ENCODE peak calls at places on chromosome 15, in seven cellular contexts. M, C, Z, Q, B, X and F are unnamed samples.

GRCh38 chr15:36090276-36090946 is 489.0 kb upstream of the CDIN1 start:
- DNase-seq in M (no peak), C (no peak), Z (no peak), Q (no peak), B (no peak), X (no peak), F (no peak)

GRCh38 chr15:89575656-89576416 is 567 bp downstream of the TICRR start:
- DNase-seq in M (peak; percentile 43), C (no peak), Z (no peak), Q (peak; percentile 21), B (peak; percentile 46), X (peak; percentile 59), F (no peak)

GRCh38 chr15:34436956-34437442 is 609 bp downstream of the GOLGA8A start:
- DNase-seq in M (peak; percentile 64), C (peak; percentile 24), Z (peak; percentile 42), Q (peak; percentile 17), B (no peak), X (peak; percentile 60), F (no peak)

GRCh38 chr15:70214941-70215635 is 117.4 kb upstream of the TLE3 start:
- DNase-seq in M (no peak), C (no peak), Z (no peak), Q (no peak), B (no peak), X (no peak), F (no peak)

GRCh38 chr15:89494941-89495637 is 1.3 kb downstream of the RHCG start:
- DNase-seq in M (peak; percentile 26), C (no peak), Z (no peak), Q (peak; percentile 34), B (peak; percentile 62), X (peak; percentile 45), F (no peak)

GRCh38 chr15:89795996-89796395 is 18.7 kb downstream of the ANPEP start:
- DNase-seq in M (no peak), C (no peak), Z (no peak), Q (no peak), B (no peak), X (no peak), F (no peak)

GRCh38 chr15:90086868-90087268 is 15.4 kb downstream of the IDH2 start:
- DNase-seq in M (peak; percentile 69), C (no peak), Z (peak; percentile 20), Q (peak; percentile 67), B (peak; percentile 68), X (peak; percentile 69), F (no peak)

GRCh38 chr15:29429584-29429983 is 160.0 kb upstream of the NSMCE3 start:
- DNase-seq in M (no peak), C (no peak), Z (no peak), Q (no peak), B (no peak), X (no peak), F (no peak)

GRCh38 chr15:88393719-88394519 is 73.3 kb downstream of the MRPL46 start:
- DNase-seq in M (no peak), C (peak; percentile 50), Z (no peak), Q (no peak), B (peak; percentile 47), X (no peak), F (no peak)

GRCh38 chr15:88537591-88538317 is 8.7 kb downstream of the DET1 start:
- DNase-seq in M (peak; percentile 13), C (no peak), Z (no peak), Q (no peak), B (no peak), X (no peak), F (no peak)

GRCh38 chr15:66721501-66721937 is 19.5 kb downstream of the SMAD6 start:
- DNase-seq in M (peak; percentile 70), C (no peak), Z (no peak), Q (no peak), B (no peak), X (no peak), F (no peak)

GRCh38 chr15:77026501-77027110 is 31.7 kb downstream of the PSTPIP1 start:
- DNase-seq in M (no peak), C (no peak), Z (no peak), Q (no peak), B (no peak), X (no peak), F (no peak)

GRCh38 chr15:59746777-59747176 is 57.7 kb upstream of the BNIP2 start:
- DNase-seq in M (no peak), C (no peak), Z (no peak), Q (no peak), B (no peak), X (peak; percentile 4), F (no peak)

DNA sequence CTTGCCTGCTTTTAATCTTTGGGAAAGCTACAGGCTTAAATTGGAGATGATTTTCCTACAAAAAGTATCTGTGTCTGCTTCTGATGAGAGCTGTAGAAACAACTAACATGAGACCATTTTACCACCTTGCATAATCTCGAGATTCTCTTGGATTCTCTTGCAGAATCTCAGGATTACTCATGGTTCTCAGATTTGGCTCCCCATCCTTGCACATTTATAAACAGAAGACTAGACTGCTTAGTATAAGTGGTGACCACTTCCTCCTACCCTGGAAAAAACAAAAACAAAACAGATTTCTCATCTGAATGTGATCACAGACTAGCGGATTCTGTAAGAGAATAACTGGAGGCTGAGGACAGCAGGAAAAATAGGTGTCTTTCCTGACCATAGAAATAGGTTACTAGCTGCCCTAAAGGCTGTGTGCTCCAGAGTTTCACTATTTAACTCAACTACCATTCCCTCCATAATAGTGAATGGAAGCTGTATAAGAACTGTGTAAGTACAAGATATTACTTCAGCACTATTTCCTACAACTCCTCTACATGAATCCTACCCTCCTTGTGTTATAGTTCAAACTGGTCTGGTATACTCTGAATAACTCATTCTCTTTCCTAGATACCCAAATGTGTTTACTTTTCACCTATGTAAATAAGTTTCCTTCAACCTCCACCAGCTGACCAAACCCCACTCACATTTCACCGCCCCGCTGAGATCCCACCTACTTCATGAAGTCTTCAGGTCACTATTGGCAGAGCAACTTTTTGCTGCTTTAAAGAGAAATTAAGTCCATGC is 122.2 kb upstream of the C2CD4B start:
- DNase-seq in M (peak; percentile 14), C (no peak), Z (peak; percentile 39), Q (peak; percentile 5), B (no peak), X (no peak), F (no peak)
- H3K4me3 ChIP-seq in M (no peak overlapping the region), C (no peak overlapping the region), Z (no peak overlapping the region), Q (no peak overlapping the region), B (no peak overlapping the region), X (no peak overlapping the region), F (no peak overlapping the region)

DNA sequence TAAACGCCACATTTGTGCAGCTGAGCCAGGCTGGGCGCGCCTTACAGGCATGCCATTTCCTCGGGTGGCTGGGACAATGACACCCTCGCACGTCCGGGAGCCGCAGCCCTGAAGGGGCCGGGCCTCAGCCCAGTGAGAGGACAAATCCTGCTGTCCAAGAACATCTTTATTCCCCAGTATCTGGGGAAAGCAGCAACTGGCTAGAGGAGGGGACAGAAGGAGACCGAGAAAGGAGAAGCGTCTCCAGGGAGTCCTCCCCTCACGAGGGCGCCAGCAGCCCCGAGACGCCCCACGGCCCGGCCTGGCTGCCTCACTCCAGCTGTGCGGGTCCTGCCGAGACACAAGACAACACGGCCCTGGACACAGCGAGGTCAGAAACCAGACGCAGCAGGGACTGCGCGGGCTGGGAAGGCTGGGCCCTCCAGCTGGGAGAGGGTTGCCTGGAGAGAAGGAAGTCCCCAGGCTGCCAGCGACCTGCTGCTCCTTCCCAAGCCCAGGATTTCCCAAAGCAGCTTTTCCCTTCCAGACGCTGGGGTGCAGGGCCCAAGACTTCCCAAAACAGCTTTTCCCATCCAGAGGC is 130.2 kb downstream of the CHSY1 start:
- DNase-seq in M (peak; percentile 79), C (peak; percentile 53), Z (peak; percentile 56), Q (peak; percentile 76), B (no peak), X (peak; percentile 18), F (no peak)
- TF ChIP-seq CTCF in M (peak; percentile 42), C (no peak), Z (peak; percentile 38), Q (peak; percentile 60), B (no peak), X (no peak), F (peak; percentile 40)

GRCh38 chr15:40323953-40324937 is 753 bp downstream of the INAFM2 start:
- DNase-seq in M (peak; percentile 54), C (no peak), Z (no peak), Q (no peak), B (no peak), X (peak; percentile 41), F (no peak)

GRCh38 chr15:40325700-40326099 is 2.2 kb downstream of the INAFM2 start:
- DNase-seq in M (no peak), C (no peak), Z (no peak), Q (no peak), B (no peak), X (no peak), F (no peak)

GRCh38 chr15:40325188-40325587 is 1.7 kb downstream of the INAFM2 start:
- DNase-seq in M (peak; percentile 42), C (no peak), Z (no peak), Q (no peak), B (no peak), X (no peak), F (no peak)

GRCh38 chr15:40322531-40323238 is 807 bp upstream of the INAFM2 start:
- DNase-seq in M (no peak), C (no peak), Z (no peak), Q (no peak), B (no peak), X (no peak), F (no peak)

DNA sequence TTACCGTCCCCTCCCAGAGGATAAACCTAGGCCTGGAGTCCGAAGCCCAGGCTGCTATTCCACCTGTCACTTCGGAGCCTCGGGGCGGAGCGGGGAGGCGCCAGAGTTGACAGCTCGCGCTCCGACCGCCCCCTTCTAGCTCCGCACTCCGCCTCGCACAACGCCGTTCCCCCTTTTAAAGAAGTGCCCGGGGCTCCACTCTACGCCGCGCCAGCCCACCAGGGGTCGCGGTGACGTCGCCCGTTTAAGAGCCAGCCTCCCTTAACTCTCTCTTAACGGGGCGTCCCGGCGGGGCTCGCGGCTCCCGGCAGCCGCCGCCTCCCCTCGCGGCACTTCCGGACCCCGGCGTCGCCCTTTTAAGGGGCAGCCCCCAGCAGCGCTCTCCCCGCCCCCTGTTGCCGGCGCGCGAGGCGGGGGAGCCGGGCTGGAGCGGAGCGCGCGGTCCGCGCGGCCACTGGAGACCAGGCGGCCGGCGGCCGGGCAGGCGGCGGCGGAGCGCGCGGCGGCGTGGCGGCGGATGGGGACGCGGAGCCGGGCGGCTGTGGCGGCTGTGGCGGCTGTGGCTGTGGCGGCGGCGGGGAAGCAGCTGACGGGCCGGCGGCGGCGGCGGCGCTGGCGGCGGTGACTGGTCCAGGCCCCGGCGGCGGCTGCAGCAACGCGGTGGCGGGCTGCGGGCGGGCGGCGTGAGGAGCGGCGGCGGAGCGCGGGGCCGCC is at the start of gene INAFM2:
- DNase-seq in M (peak; percentile 95), C (peak; percentile 86), Z (peak; percentile 92), Q (peak; percentile 97), B (peak; percentile 77), X (peak; percentile 97), F (no peak)
- H3K4me3 ChIP-seq in M (peak within 1 kb of the TSS; percentile 64), C (peak within 1 kb of the TSS; percentile 59), Z (peak within 1 kb of the TSS; percentile 74), Q (peak within 1 kb of the TSS; percentile 73), B (peak within 1 kb of the TSS; percentile 75), X (peak within 1 kb of the TSS; percentile 65), F (peak within 1 kb of the TSS; percentile 61)

DNA sequence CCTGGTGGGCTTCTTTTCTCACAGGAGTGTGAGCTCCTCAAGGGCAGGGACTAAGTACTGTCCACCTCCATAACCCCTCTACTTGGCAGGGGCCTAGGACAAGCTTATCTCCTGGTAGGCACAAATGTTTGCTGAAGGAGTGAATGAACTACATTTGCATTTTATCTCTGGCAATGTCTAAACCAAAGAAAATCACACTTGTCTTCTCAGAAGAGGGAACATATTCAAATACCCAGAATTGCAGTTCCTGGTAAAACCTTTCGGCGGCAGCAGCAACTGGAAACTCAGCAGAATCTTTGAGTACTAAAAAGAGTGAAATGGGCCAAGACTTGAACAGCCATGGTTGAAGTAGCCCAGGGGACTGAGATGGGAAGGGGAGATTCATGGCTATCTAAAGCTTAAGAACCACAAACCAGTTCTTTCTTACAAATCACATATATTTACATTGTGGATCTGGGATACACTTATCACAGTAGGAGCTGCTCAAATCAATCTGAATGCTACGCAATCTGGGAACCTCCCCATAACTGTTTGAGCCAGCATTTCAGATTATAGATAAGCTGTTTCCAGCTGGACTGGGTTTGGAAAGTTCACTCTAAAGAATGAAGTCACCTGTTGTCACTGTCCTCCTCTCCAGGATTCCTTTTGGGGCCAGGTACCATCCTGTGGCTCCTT is 18.7 kb upstream of the PTPN9 start:
- DNase-seq in M (peak; percentile 26), C (no peak), Z (no peak), Q (peak; percentile 55), B (peak; percentile 33), X (peak; percentile 25), F (no peak)
- TF ChIP-seq CTCF in M (peak; percentile 20), C (peak; percentile 31), Z (peak; percentile 53), Q (peak; percentile 71), B (peak; percentile 36), X (peak; percentile 25), F (peak; percentile 54)